ENCODE peak calls at places on chromosomes 1 and 21, in six cellular contexts. One of them, this sample, is unnamed.

GRCh38 chr1:24294228-24294672 is 24.9 kb upstream of the GRHL3 start:
- DNase-seq in H9: no peak
- DNase-seq in DND-41: no peak
- DNase-seq in ovary: no peak
- DNase-seq in kidney: peak; percentile 41
- DNase-seq in neural progenitor cell: no peak
- DNase-seq in this sample: no peak

GRCh38 chr1:50268049-50268448 is 155.2 kb downstream of the DMRTA2 start:
- DNase-seq in H9: peak; percentile 64
- DNase-seq in DND-41: peak; percentile 66
- DNase-seq in ovary: no peak
- DNase-seq in kidney: no peak
- DNase-seq in neural progenitor cell: peak; percentile 40
- DNase-seq in this sample: no peak

GRCh38 chr1:203424861-203425667 is 50.5 kb upstream of the PRELP start:
- DNase-seq in H9: no peak
- DNase-seq in DND-41: no peak
- DNase-seq in ovary: no peak
- DNase-seq in kidney: no peak
- DNase-seq in neural progenitor cell: no peak
- DNase-seq in this sample: no peak

GRCh38 chr1:226350504-226350865 is 41.5 kb upstream of the LIN9 start:
- DNase-seq in H9: no peak
- DNase-seq in DND-41: no peak
- DNase-seq in ovary: no peak
- DNase-seq in kidney: peak; percentile 32
- DNase-seq in neural progenitor cell: no peak
- DNase-seq in this sample: no peak

GRCh38 chr1:235650341-235651169 is 971 bp upstream of the GNG4 start:
- DNase-seq in H9: peak; percentile 77
- DNase-seq in DND-41: no peak
- DNase-seq in ovary: peak; percentile 60
- DNase-seq in kidney: peak; percentile 69
- DNase-seq in neural progenitor cell: peak; percentile 80
- DNase-seq in this sample: no peak

GRCh38 chr1:147245586-147246021 is 3.1 kb downstream of the CHD1L start:
- DNase-seq in H9: no peak
- DNase-seq in DND-41: no peak
- DNase-seq in ovary: no peak
- DNase-seq in kidney: no peak
- DNase-seq in neural progenitor cell: no peak
- DNase-seq in this sample: no peak

GRCh38 chr1:42747125-42747524 is 7.1 kb upstream of the CLDN19 start:
- DNase-seq in H9: peak; percentile 71
- DNase-seq in DND-41: peak; percentile 58
- DNase-seq in ovary: no peak
- DNase-seq in kidney: no peak
- DNase-seq in neural progenitor cell: peak; percentile 71
- DNase-seq in this sample: peak; percentile 43

GRCh38 chr1:236535190-236535589 is 11.4 kb downstream of the LGALS8 start:
- DNase-seq in H9: no peak
- DNase-seq in DND-41: no peak
- DNase-seq in ovary: no peak
- DNase-seq in kidney: no peak
- DNase-seq in neural progenitor cell: no peak
- DNase-seq in this sample: no peak

GRCh38 chr1:24501371-24502167 is 1.1 kb upstream of the RCAN3 start:
- DNase-seq in H9: no peak
- DNase-seq in DND-41: no peak
- DNase-seq in ovary: no peak
- DNase-seq in kidney: no peak
- DNase-seq in neural progenitor cell: no peak
- DNase-seq in this sample: no peak

GRCh38 chr1:26831546-26832248 is 5.2 kb downstream of the ZDHHC18 start:
- DNase-seq in H9: no peak
- DNase-seq in DND-41: no peak
- DNase-seq in ovary: no peak
- DNase-seq in kidney: no peak
- DNase-seq in neural progenitor cell: no peak
- DNase-seq in this sample: no peak

GRCh38 chr1:111399792-111400610 is 27.5 kb downstream of the OVGP1 start:
- DNase-seq in H9: no peak
- DNase-seq in DND-41: peak; percentile 63
- DNase-seq in ovary: peak; percentile 20
- DNase-seq in kidney: no peak
- DNase-seq in neural progenitor cell: peak; percentile 67
- DNase-seq in this sample: peak; percentile 23

GRCh38 chr1:243213045-243213787 is 41.9 kb downstream of the CEP170 start:
- DNase-seq in H9: no peak
- DNase-seq in DND-41: no peak
- DNase-seq in ovary: no peak
- DNase-seq in kidney: no peak
- DNase-seq in neural progenitor cell: no peak
- DNase-seq in this sample: no peak

GRCh38 chr21:44613386-44614155 is 1.7 kb downstream of the KRTAP10-8 start:
- DNase-seq in H9: no peak
- DNase-seq in DND-41: no peak
- DNase-seq in ovary: no peak
- DNase-seq in kidney: peak; percentile 66
- DNase-seq in neural progenitor cell: no peak
- DNase-seq in this sample: no peak

GRCh38 chr1:151851886-151852285 is 1.6 kb downstream of the THEM5 start:
- DNase-seq in H9: no peak
- DNase-seq in DND-41: no peak
- DNase-seq in ovary: no peak
- DNase-seq in kidney: no peak
- DNase-seq in neural progenitor cell: no peak
- DNase-seq in this sample: no peak

GRCh38 chr21:44958471-44959191 is 18.8 kb downstream of the SLX9 start:
- DNase-seq in H9: no peak
- DNase-seq in DND-41: no peak
- DNase-seq in ovary: peak; percentile 88
- DNase-seq in kidney: peak; percentile 96
- DNase-seq in neural progenitor cell: peak; percentile 75
- DNase-seq in this sample: no peak

GRCh38 chr1:156026588-156026987 is 5.8 kb upstream of the SSR2 start:
- DNase-seq in H9: no peak
- DNase-seq in DND-41: no peak
- DNase-seq in ovary: no peak
- DNase-seq in kidney: no peak
- DNase-seq in neural progenitor cell: no peak
- DNase-seq in this sample: no peak

GRCh38 chr1:205438213-205439158 is 16.6 kb upstream of the LEMD1 start:
- DNase-seq in H9: no peak
- DNase-seq in DND-41: no peak
- DNase-seq in ovary: peak; percentile 91
- DNase-seq in kidney: peak; percentile 94
- DNase-seq in neural progenitor cell: no peak
- DNase-seq in this sample: no peak

GRCh38 chr1:64960731-64961130 is 5.6 kb downstream of the JAK1 start:
- DNase-seq in H9: no peak
- DNase-seq in DND-41: no peak
- DNase-seq in ovary: no peak
- DNase-seq in kidney: no peak
- DNase-seq in neural progenitor cell: no peak
- DNase-seq in this sample: no peak

GRCh38 chr1:4428711-4429110 is 225.7 kb upstream of the AJAP1 start:
- DNase-seq in H9: no peak
- DNase-seq in DND-41: no peak
- DNase-seq in ovary: no peak
- DNase-seq in kidney: no peak
- DNase-seq in neural progenitor cell: no peak
- DNase-seq in this sample: no peak

GRCh38 chr1:4422496-4423289 is 231.7 kb upstream of the AJAP1 start:
- DNase-seq in H9: peak; percentile 65
- DNase-seq in DND-41: no peak
- DNase-seq in ovary: no peak
- DNase-seq in kidney: no peak
- DNase-seq in neural progenitor cell: peak; percentile 33
- DNase-seq in this sample: no peak

GRCh38 chr1:4424254-4424653 is 230.2 kb upstream of the AJAP1 start:
- DNase-seq in H9: no peak
- DNase-seq in DND-41: no peak
- DNase-seq in ovary: no peak
- DNase-seq in kidney: no peak
- DNase-seq in neural progenitor cell: no peak
- DNase-seq in this sample: no peak

GRCh38 chr1:4425892-4426291 is 228.5 kb upstream of the AJAP1 start:
- DNase-seq in H9: peak; percentile 94
- DNase-seq in DND-41: peak; percentile 13
- DNase-seq in ovary: no peak
- DNase-seq in kidney: no peak
- DNase-seq in neural progenitor cell: peak; percentile 41
- DNase-seq in this sample: no peak

DNA sequence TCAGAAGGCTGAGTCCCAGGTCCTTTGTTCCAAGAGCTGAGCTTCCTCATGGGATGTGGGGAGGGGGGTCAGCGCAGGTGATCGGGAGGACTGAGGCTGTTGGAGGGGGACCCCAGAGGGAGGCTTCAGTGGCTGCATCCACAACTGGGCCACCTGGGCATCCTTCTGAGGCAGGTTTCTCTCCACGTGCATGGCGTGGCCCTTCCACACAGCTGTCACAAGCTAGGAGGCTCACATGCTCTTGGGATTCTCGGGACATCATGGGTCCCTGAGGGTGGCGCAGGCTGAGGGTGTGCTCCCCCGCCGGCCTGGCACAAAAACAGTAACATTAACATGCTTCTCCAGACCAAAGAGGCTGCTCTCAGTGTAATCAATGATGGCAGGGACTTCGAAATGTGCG is 229.6 kb upstream of the AJAP1 start:
- DNase-seq in H9: no peak
- DNase-seq in DND-41: no peak
- DNase-seq in ovary: no peak
- DNase-seq in kidney: no peak
- DNase-seq in neural progenitor cell: no peak
- DNase-seq in this sample: no peak
- H3K9me3 ChIP-seq in H9: no peaks in the 10 kb centered on the region
- H3K9me3 ChIP-seq in DND-41: peaks cover 20% of the 10 kb centered on the region
- H3K9me3 ChIP-seq in ovary: no peaks in the 10 kb centered on the region
- H3K9me3 ChIP-seq in kidney: no peaks in the 10 kb centered on the region
- H3K9me3 ChIP-seq in neural progenitor cell: no peaks in the 10 kb centered on the region
- H3K9me3 ChIP-seq in this sample: no peaks in the 10 kb centered on the region

GRCh38 chr21:33332143-33332542 is 7.4 kb downstream of the IFNAR1 start:
- DNase-seq in H9: no peak
- DNase-seq in DND-41: no peak
- DNase-seq in ovary: no peak
- DNase-seq in kidney: no peak
- DNase-seq in neural progenitor cell: no peak
- DNase-seq in this sample: no peak
- H3K9me3 ChIP-seq in H9: no peaks in the 10 kb centered on the region
- H3K9me3 ChIP-seq in DND-41: peaks cover 23% of the 10 kb centered on the region
- H3K9me3 ChIP-seq in ovary: no peaks in the 10 kb centered on the region
- H3K9me3 ChIP-seq in kidney: no peaks in the 10 kb centered on the region
- H3K9me3 ChIP-seq in neural progenitor cell: peaks cover 14% of the 10 kb centered on the region
- H3K9me3 ChIP-seq in this sample: no peaks in the 10 kb centered on the region

GRCh38 chr21:37383066-37383465 is 16.5 kb downstream of the DYRK1A start:
- DNase-seq in H9: no peak
- DNase-seq in DND-41: no peak
- DNase-seq in ovary: no peak
- DNase-seq in kidney: no peak
- DNase-seq in neural progenitor cell: peak; percentile 40
- DNase-seq in this sample: no peak

GRCh38 chr21:37386151-37386550 is 19.6 kb downstream of the DYRK1A start:
- DNase-seq in H9: no peak
- DNase-seq in DND-41: no peak
- DNase-seq in ovary: no peak
- DNase-seq in kidney: no peak
- DNase-seq in neural progenitor cell: no peak
- DNase-seq in this sample: no peak

GRCh38 chr21:37384416-37384815 is 17.8 kb downstream of the DYRK1A start:
- DNase-seq in H9: no peak
- DNase-seq in DND-41: no peak
- DNase-seq in ovary: no peak
- DNase-seq in kidney: no peak
- DNase-seq in neural progenitor cell: no peak
- DNase-seq in this sample: no peak

GRCh38 chr21:37383784-37384311 is 17.3 kb downstream of the DYRK1A start:
- DNase-seq in H9: no peak
- DNase-seq in DND-41: no peak
- DNase-seq in ovary: no peak
- DNase-seq in kidney: no peak
- DNase-seq in neural progenitor cell: no peak
- DNase-seq in this sample: no peak

DNA sequence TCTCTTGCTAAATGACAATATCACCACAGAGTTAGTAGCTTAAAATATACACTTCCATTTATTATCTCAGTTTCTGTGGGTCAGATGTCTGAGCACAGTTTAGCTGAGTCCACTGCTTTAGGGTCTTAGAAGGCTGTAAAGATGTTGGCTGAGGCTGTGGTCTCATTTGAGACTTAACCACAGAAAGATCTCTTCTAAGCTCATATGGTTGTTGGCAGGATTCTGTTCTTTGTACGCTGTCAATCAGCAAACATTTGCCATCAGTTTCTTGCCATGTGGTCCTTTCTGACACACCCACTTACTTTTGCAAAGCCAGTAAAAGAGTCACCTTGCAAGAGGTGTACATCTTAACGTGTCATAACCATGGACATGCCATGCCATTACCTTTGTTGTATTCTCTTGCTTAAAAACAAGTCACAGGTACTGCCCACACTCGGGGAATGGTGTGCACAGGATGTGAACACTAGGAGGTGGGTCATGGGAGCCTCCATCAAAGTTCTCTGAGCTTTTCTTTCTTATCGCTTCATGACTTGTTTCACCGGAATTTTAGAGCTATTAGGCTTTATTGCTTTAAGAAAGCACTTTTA is 18.7 kb downstream of the DYRK1A start:
- DNase-seq in H9: no peak
- DNase-seq in DND-41: no peak
- DNase-seq in ovary: no peak
- DNase-seq in kidney: no peak
- DNase-seq in neural progenitor cell: no peak
- DNase-seq in this sample: no peak
- H3K9me3 ChIP-seq in H9: no peaks in the 10 kb centered on the region
- H3K9me3 ChIP-seq in DND-41: no peaks in the 10 kb centered on the region
- H3K9me3 ChIP-seq in ovary: no peaks in the 10 kb centered on the region
- H3K9me3 ChIP-seq in kidney: no peaks in the 10 kb centered on the region
- H3K9me3 ChIP-seq in neural progenitor cell: no peaks in the 10 kb centered on the region
- H3K9me3 ChIP-seq in this sample: no peaks in the 10 kb centered on the region

DNA sequence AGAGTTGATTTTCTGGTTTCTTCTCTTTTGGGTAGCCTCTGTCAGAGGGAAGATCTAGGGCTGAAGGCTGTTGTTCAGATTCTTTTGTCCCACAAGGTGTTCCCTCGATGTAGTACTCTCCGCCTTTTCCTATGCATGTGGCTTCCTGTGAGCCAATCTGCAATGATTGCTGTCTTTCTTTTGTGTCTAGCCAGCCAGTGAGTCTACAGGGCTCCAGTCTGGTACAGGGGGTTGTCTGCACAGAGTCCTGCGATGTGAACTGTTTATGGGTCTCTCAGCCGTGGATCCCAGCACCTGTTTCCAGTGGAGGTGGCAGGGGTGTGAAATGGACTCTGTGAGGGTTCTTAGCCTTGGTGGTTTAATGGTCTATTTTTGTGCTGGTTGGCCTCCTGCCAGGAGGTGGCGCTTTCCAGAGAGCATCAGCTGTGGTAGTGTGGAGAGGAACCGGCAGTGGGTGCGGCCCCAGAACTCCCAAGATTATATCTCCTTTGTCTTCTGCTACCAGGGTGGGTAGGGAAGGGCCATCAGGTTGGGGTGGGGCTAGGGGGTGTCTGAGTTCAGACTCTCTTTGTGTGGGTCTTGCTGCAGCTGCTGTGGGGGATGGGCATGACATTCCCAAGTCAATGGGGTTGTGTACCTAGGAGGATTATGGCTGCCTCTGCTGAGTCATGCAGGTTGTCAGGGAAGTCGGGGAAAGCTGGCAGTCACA is 81.3 kb upstream of the C21orf91 start:
- DNase-seq in H9: peak; percentile 68
- DNase-seq in DND-41: no peak
- DNase-seq in ovary: no peak
- DNase-seq in kidney: no peak
- DNase-seq in neural progenitor cell: peak; percentile 26
- DNase-seq in this sample: no peak
- H3K9me3 ChIP-seq in H9: no peaks in the 10 kb centered on the region
- H3K9me3 ChIP-seq in DND-41: no peaks in the 10 kb centered on the region
- H3K9me3 ChIP-seq in ovary: no peaks in the 10 kb centered on the region
- H3K9me3 ChIP-seq in kidney: no peaks in the 10 kb centered on the region
- H3K9me3 ChIP-seq in neural progenitor cell: peaks cover 3% of the 10 kb centered on the region
- H3K9me3 ChIP-seq in this sample: peaks cover 3% of the 10 kb centered on the region

This sample was measured in CD4-positive, alpha-beta T cell.